ENCODE peak calls at places on chromosomes 2 and 18, in eight cellular contexts. S, C, H, X, V, I, M and J are unnamed samples.

GRCh38 chr18:78073275-78073674 is 823.6 kb downstream of the GALR1 start:
- DNase-seq in M (no peak), V (peak), H (no peak), I (no peak), S (peak), X (no peak), C (peak), J (no peak)

GRCh38 chr2:170715062-170715931 is at the start of gene SP5:
- DNase-seq in X (peak), S (no peak), V (no peak), C (no peak), H (no peak), M (peak), I (peak), J (no peak)

GRCh38 chr2:197011777-197012641 is 85.5 kb upstream of the PGAP1 start:
- DNase-seq in M (peak), C (peak), S (peak), X (peak), I (no peak), H (no peak), V (peak), J (peak)

GRCh38 chr18:48656582-48656981 is 117.8 kb downstream of the CTIF start:
- DNase-seq in H (no peak), S (no peak), X (no peak), I (no peak), V (no peak), M (peak), C (no peak), J (no peak)

GRCh38 chr2:97714084-97714949 is 941 bp downstream of the ZAP70 start:
- DNase-seq in C (no peak), S (no peak), V (no peak), X (no peak), I (no peak), M (peak), H (no peak), J (no peak)

GRCh38 chr2:224369028-224369632 is 32.8 kb downstream of the FAM124B start:
- DNase-seq in S (peak), I (no peak), C (peak), M (no peak), H (no peak), X (peak), V (peak), J (no peak)

GRCh38 chr2:188664391-188664790 is 309.8 kb upstream of the COL3A1 start:
- DNase-seq in H (no peak), C (no peak), M (no peak), V (no peak), I (no peak), X (no peak), S (no peak), J (no peak)

GRCh38 chr2:80019571-80019970 is 285.0 kb downstream of the LRRTM1 start:
- DNase-seq in S (no peak), M (no peak), V (no peak), H (no peak), X (no peak), C (no peak), I (no peak), J (no peak)

GRCh38 chr18:21073180-21073579 is 38.4 kb downstream of the ROCK1 start:
- DNase-seq in H (no peak), C (no peak), S (no peak), V (no peak), I (no peak), X (no peak), M (no peak), J (no peak)

GRCh38 chr2:8680931-8681760 is 710 bp upstream of the ID2 start:
- DNase-seq in C (peak), H (no peak), M (peak), X (peak), V (peak), I (peak), S (peak), J (peak)

GRCh38 chr2:1309507-1309906 is 103.8 kb upstream of the TPO start:
- DNase-seq in C (no peak), M (no peak), I (no peak), H (no peak), V (no peak), X (no peak), S (no peak), J (no peak)

GRCh38 chr2:10004836-10005235 is 38.5 kb upstream of the KLF11 start:
- DNase-seq in H (no peak), S (no peak), V (no peak), X (no peak), C (no peak), I (no peak), M (peak), J (no peak)

GRCh38 chr18:60838677-60839076 is 466.1 kb upstream of the MC4R start:
- DNase-seq in M (no peak), S (no peak), C (no peak), X (no peak), I (no peak), H (no peak), V (no peak), J (no peak)